ENCODE peak calls at places on chromosomes 7 and 10, in four cellular contexts. One of them, this sample, is unnamed.

GRCh38 chr10:3941676-3942075 is 156.7 kb upstream of the KLF6 start:
- DNase-seq in OCI-LY7: no peak
- DNase-seq in GM23248: no peak
- DNase-seq in MM.1S: no peak
- DNase-seq in this sample: no peak

GRCh38 chr7:34160261-34160752 is 255.0 kb downstream of the BMPER start:
- DNase-seq in GM23248: peak
- DNase-seq in MM.1S: no peak
- DNase-seq in OCI-LY7: no peak
- DNase-seq in this sample: no peak

GRCh38 chr10:6920072-6921019 is 340.3 kb upstream of the PRKCQ start:
- DNase-seq in GM23248: peak
- DNase-seq in MM.1S: peak
- DNase-seq in OCI-LY7: peak
- DNase-seq in this sample: peak

GRCh38 chr7:21355406-21355874 is 72.4 kb upstream of the SP4 start:
- DNase-seq in GM23248: no peak
- DNase-seq in MM.1S: peak
- DNase-seq in OCI-LY7: peak
- DNase-seq in this sample: no peak

GRCh38 chr7:82264752-82265305 is 178.7 kb downstream of the CACNA2D1 start:
- DNase-seq in GM23248: no peak
- DNase-seq in MM.1S: no peak
- DNase-seq in OCI-LY7: no peak
- DNase-seq in this sample: no peak

GRCh38 chr7:20786421-20786778 is 286 bp downstream of the SP8 start:
- DNase-seq in GM23248: no peak
- DNase-seq in MM.1S: no peak
- DNase-seq in OCI-LY7: no peak
- DNase-seq in this sample: no peak

GRCh38 chr10:52486840-52487611 is 172.9 kb downstream of the DKK1 start:
- DNase-seq in MM.1S: peak
- DNase-seq in OCI-LY7: no peak
- DNase-seq in GM23248: peak
- DNase-seq in this sample: peak

GRCh38 chr7:155763721-155764431 is 48.4 kb downstream of the SHH start:
- DNase-seq in GM23248: no peak
- DNase-seq in OCI-LY7: no peak
- DNase-seq in MM.1S: no peak
- DNase-seq in this sample: peak

GRCh38 chr7:87216701-87217508 is 2.6 kb downstream of the TMEM243 start:
- DNase-seq in OCI-LY7: peak
- DNase-seq in MM.1S: peak
- DNase-seq in GM23248: peak
- DNase-seq in this sample: no peak
- H3K4me3 ChIP-seq in OCI-LY7: peak
- H3K4me3 ChIP-seq in MM.1S: peak
- H3K4me3 ChIP-seq in GM23248: peak
- H3K4me3 ChIP-seq in this sample: no peak

GRCh38 chr7:158891922-158892321 is 35.6 kb downstream of the DYNC2I1 start:
- DNase-seq in OCI-LY7: no peak
- DNase-seq in GM23248: no peak
- DNase-seq in MM.1S: no peak
- DNase-seq in this sample: no peak
- H2AFZ ChIP-seq in OCI-LY7: no peak
- H2AFZ ChIP-seq in GM23248: no peak
- H2AFZ ChIP-seq in MM.1S: no peak
- H2AFZ ChIP-seq in this sample: no peak

DNA sequence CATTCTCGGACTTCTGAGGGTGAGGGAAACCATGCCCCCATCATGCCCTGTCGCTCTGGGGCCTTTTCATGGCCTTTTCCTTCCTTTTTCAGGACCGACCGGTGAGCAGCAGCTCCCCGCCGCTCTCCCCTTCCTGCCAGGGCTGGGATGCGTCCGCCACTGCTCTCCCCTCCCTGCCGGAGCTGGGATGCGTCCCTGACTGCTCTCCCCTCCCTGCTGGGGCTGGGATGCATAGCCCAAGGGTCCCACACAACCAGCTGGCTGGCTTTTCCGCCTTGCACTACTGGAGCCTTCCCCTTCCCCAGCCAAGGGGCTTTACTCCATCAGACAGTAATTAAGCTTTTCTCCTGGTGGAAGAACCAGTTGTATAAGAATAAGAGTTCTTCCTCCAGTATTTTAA is 129.7 kb upstream of the COBL start:
- DNase-seq in GM23248: no peak
- DNase-seq in OCI-LY7: no peak
- DNase-seq in MM.1S: no peak
- DNase-seq in this sample: no peak
- H3K4me3 ChIP-seq in GM23248: no peak
- H3K4me3 ChIP-seq in OCI-LY7: no peak
- H3K4me3 ChIP-seq in MM.1S: no peak
- H3K4me3 ChIP-seq in this sample: no peak

GRCh38 chr7:23058412-23059096 is 44.6 kb upstream of the HYCC1 start:
- DNase-seq in GM23248: peak
- DNase-seq in MM.1S: no peak
- DNase-seq in OCI-LY7: no peak
- DNase-seq in this sample: no peak
- H2AFZ ChIP-seq in GM23248: peak
- H2AFZ ChIP-seq in MM.1S: no peak
- H2AFZ ChIP-seq in OCI-LY7: no peak
- H2AFZ ChIP-seq in this sample: no peak

GRCh38 chr7:13992621-13992982 is 3.1 kb upstream of the ETV1 start:
- DNase-seq in OCI-LY7: no peak
- DNase-seq in GM23248: no peak
- DNase-seq in MM.1S: no peak
- DNase-seq in this sample: no peak
- H3K4me3 ChIP-seq in OCI-LY7: no peak
- H3K4me3 ChIP-seq in GM23248: no peak
- H3K4me3 ChIP-seq in MM.1S: no peak
- H3K4me3 ChIP-seq in this sample: no peak

DNA sequence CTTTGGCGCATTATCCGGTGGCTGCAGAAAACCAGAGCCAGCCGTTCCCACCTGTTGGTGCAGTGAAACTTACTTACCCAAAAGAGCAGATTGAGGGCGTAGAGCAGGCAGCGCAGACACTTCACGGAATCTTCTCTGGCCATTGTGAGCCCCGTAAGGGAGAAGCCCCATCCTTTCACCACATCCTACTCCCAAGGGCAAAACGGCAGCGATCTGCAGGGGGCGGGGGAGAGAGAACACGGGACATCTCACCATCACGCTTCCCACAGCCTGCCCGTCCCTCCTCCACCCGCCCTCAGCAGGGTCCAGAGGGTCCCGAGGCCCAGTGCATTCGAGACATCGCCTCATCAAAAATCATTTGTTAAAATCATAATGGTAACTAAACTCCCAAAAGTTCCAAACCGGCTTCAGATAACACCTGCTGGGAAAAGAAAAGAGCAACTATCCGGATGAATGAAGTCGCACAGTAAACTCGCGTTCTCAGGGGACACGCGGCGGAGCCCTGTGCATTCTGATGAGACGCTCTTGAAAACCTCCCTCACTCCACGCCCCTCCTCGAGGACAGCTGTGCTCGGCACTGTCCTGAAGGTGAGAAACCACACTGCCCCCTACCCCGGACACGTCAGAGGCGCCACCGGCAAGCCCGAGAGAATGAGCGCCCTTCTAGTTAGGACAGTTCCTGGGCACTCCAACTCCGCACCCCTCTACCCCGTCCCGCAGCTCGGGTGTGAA is 1.2 kb downstream of the TSPAN12 start:
- DNase-seq in OCI-LY7: no peak
- DNase-seq in GM23248: peak
- DNase-seq in MM.1S: peak
- DNase-seq in this sample: peak
- H2AFZ ChIP-seq in OCI-LY7: no peak
- H2AFZ ChIP-seq in GM23248: peak
- H2AFZ ChIP-seq in MM.1S: peak
- H2AFZ ChIP-seq in this sample: peak

DNA sequence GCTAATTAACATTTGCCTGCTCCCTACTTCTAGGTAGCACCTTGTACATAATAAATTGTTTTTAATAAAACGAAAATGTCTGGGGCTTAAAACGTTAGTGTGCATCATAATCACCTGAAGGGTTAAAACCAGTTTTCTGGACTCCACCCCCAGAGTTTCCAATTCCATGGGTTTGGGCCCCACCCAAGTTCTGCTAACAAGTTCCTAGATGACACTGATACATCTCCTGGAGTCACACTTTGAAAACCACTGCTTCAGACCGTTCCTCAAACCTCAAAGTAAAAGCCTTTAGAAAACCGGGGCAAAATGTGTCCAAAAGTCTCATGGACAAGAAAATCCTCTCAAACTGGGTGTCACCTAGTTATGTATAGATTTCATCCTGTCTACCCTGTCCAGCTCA is 9.3 kb downstream of the OSBPL3 start:
- DNase-seq in MM.1S: no peak
- DNase-seq in GM23248: peak
- DNase-seq in OCI-LY7: no peak
- DNase-seq in this sample: no peak
- H3K4me3 ChIP-seq in MM.1S: no peak
- H3K4me3 ChIP-seq in GM23248: no peak
- H3K4me3 ChIP-seq in OCI-LY7: no peak
- H3K4me3 ChIP-seq in this sample: no peak

This sample was measured in hepatocyte.